ENCODE peak calls at places on chromosome 5, in ten cellular contexts. C is NCI-H69; U is cardiac fibroblast; R is activated T-helper 1 cell treated with Interleukin-2 at 50 U/mL for 16 hours; Y is lung microvascular endothelial cell; L is HCEC 1CT; F is uterus; T is GM10248; V is GM19239; K is activated naive CD4-positive, alpha-beta T cell treated with anti-CD3 and anti-CD28 coated beads, Interleukin-2, amount 50 U/mL, for 72 hours. M is an unnamed sample.

GRCh38 chr5:122291000-122291592 is 20.9 kb upstream of the SNCAIP start:
- DNase-seq in F (peak; percentile 29), V (no peak), K (no peak), C (peak; percentile 93), Y (no peak), T (no peak), U (no peak), R (no peak), L (no peak), M (no peak)

GRCh38 chr5:84292000-84292642 is 92.6 kb downstream of the EDIL3 start:
- DNase-seq in T (no peak), R (no peak), Y (no peak), V (no peak), K (no peak), F (no peak), L (no peak), U (no peak), C (no peak), M (no peak)

GRCh38 chr5:162473051-162473714 is 405.6 kb downstream of the GABRG2 start:
- DNase-seq in Y (no peak), V (no peak), C (no peak), L (no peak), F (no peak), U (no peak), T (no peak), R (no peak), K (no peak), M (no peak)

GRCh38 chr5:112228672-112229071 is 190.4 kb downstream of the EPB41L4A start:
- DNase-seq in U (peak; percentile 36), C (peak; percentile 49), L (peak; percentile 5), T (no peak), R (no peak), K (no peak), Y (peak; percentile 44), F (peak; percentile 19), V (no peak), M (no peak)

GRCh38 chr5:110351451-110351850 is 375.0 kb downstream of the TMEM232 start:
- DNase-seq in R (no peak), K (no peak), F (no peak), C (no peak), Y (no peak), T (no peak), L (no peak), V (no peak), U (peak; percentile 11), M (no peak)

GRCh38 chr5:146623009-146623408 is 107.0 kb upstream of the GPR151 start:
- DNase-seq in T (no peak), R (no peak), F (no peak), U (no peak), L (no peak), C (no peak), V (no peak), K (no peak), Y (no peak), M (no peak)

GRCh38 chr5:89613222-89613956 is 730.4 kb upstream of the MEF2C start:
- DNase-seq in T (peak; percentile 31), F (no peak), V (peak; percentile 36), L (peak; percentile 11), R (no peak), Y (no peak), K (no peak), U (peak; percentile 1), C (no peak), M (no peak)

GRCh38 chr5:123937230-123937629 is 425.3 kb downstream of the CSNK1G3 start:
- DNase-seq in F (no peak), R (no peak), T (no peak), L (peak; percentile 53), C (peak; percentile 89), U (peak; percentile 88), Y (peak; percentile 72), V (no peak), K (peak; percentile 2), M (peak; percentile 39)

GRCh38 chr5:180007582-180007981 is 64.0 kb downstream of the RNF130 start:
- DNase-seq in U (no peak), L (no peak), F (no peak), C (peak; percentile 99), T (no peak), Y (no peak), V (no peak), R (no peak), K (no peak), M (no peak)

GRCh38 chr5:11390369-11390768 is 513.9 kb downstream of the CTNND2 start:
- DNase-seq in L (peak; percentile 78), F (no peak), R (no peak), C (no peak), Y (no peak), V (no peak), T (no peak), K (no peak), U (no peak), M (no peak)

GRCh38 chr5:173574983-173575382 is 41.5 kb downstream of the BOD1 start:
- DNase-seq in R (no peak), T (no peak), C (no peak), V (no peak), K (no peak), L (no peak), U (no peak), F (no peak), Y (no peak), M (no peak)

GRCh38 chr5:172508471-172509404 is 54.4 kb upstream of the SH3PXD2B start:
- DNase-seq in U (no peak), Y (no peak), C (no peak), T (no peak), R (no peak), K (no peak), F (peak; percentile 10), L (no peak), V (no peak), M (no peak)

GRCh38 chr5:146169076-146169475 is 13.4 kb downstream of the LARS1 start:
- DNase-seq in F (no peak), C (no peak), L (no peak), U (no peak), Y (no peak), T (no peak), R (no peak), V (no peak), K (no peak), M (no peak)

GRCh38 chr5:170154297-170154696 is 48.6 kb downstream of the FOXI1 start:
- DNase-seq in V (no peak), C (peak; percentile 46), U (no peak), F (no peak), R (no peak), T (no peak), K (no peak), Y (no peak), L (no peak), M (no peak)

GRCh38 chr5:139752506-139753350 is 42.9 kb upstream of the PSD2 start:
- DNase-seq in V (no peak), R (no peak), U (no peak), T (no peak), K (no peak), C (peak; percentile 91), Y (no peak), L (no peak), F (no peak), M (no peak)

GRCh38 chr5:177100714-177101121 is 14.0 kb downstream of the FGFR4 start:
- DNase-seq in Y (no peak), C (no peak), K (no peak), V (no peak), T (no peak), L (peak; percentile 83), F (no peak), R (no peak), U (no peak), M (no peak)

GRCh38 chr5:103031607-103032006 is 88.3 kb downstream of the GIN1 start:
- DNase-seq in R (no peak), F (no peak), V (no peak), Y (peak; percentile 6), T (no peak), U (peak; percentile 11), K (no peak), C (no peak), L (peak; percentile 26), M (no peak)

GRCh38 chr5:135222771-135223170 is 176.3 kb downstream of the MACROH2A1 start:
- DNase-seq in Y (no peak), C (no peak), U (no peak), T (no peak), R (no peak), V (no peak), K (no peak), L (no peak), F (peak; percentile 4), M (no peak)

GRCh38 chr5:107594253-107595045 is 76.3 kb downstream of the EFNA5 start:
- DNase-seq in R (no peak), C (peak; percentile 75), F (no peak), L (no peak), U (no peak), Y (no peak), T (no peak), V (no peak), K (no peak), M (no peak)

GRCh38 chr5:127011151-127011550 is 19.2 kb downstream of the MARCHF3 start:
- DNase-seq in K (no peak), T (no peak), V (no peak), L (peak; percentile 86), R (no peak), Y (peak; percentile 72), F (no peak), U (peak; percentile 90), C (no peak), M (no peak)

GRCh38 chr5:145752947-145753346 is 82.2 kb downstream of the PRELID2 start:
- DNase-seq in F (no peak), R (no peak), L (no peak), T (no peak), K (no peak), Y (peak; percentile 41), C (peak; percentile 10), U (peak; percentile 79), V (no peak), M (no peak)

GRCh38 chr5:93411716-93412115 is 169.3 kb downstream of the NR2F1-AS1 start:
- DNase-seq in T (no peak), Y (no peak), C (no peak), R (no peak), U (no peak), V (no peak), L (no peak), F (no peak), K (no peak), M (no peak)

GRCh38 chr5:140225396-140225795 is 50.4 kb downstream of the CYSTM1 start:
- DNase-seq in C (no peak), L (no peak), Y (peak; percentile 48), R (no peak), F (no peak), T (no peak), U (no peak), K (no peak), V (no peak), M (no peak)

M was measured in glomerular endothelial cell.